ENCODE peak calls at places on chromosomes 4 and X, in five cellular contexts. One of them, this sample, is unnamed.

GRCh38 chr4:127643791-127644190 is 11.0 kb downstream of the INTU start:
- DNase-seq in Peyer's patch: no peak
- DNase-seq in BE2C: no peak
- DNase-seq in uterus: no peak
- DNase-seq in upper lobe of left lung: no peak
- DNase-seq in this sample: no peak

GRCh38 chr4:71333960-71334951 is 4.6 kb upstream of the SLC4A4 start:
- DNase-seq in Peyer's patch: no peak
- DNase-seq in upper lobe of left lung: no peak
- DNase-seq in uterus: no peak
- DNase-seq in BE2C: no peak
- DNase-seq in this sample: no peak

GRCh38 chr4:59553739-59554126 is 1646.4 kb upstream of the ADGRL3 start:
- DNase-seq in uterus: no peak
- DNase-seq in Peyer's patch: no peak
- DNase-seq in BE2C: no peak
- DNase-seq in upper lobe of left lung: no peak
- DNase-seq in this sample: no peak

GRCh38 chr4:119748853-119749252 is 120.2 kb upstream of the PDE5A start:
- DNase-seq in uterus: no peak
- DNase-seq in upper lobe of left lung: no peak
- DNase-seq in Peyer's patch: no peak
- DNase-seq in BE2C: no peak
- DNase-seq in this sample: no peak

GRCh38 chrX:105876658-105877057 is 54.3 kb downstream of the NRK start:
- DNase-seq in BE2C: no peak
- DNase-seq in uterus: no peak
- DNase-seq in upper lobe of left lung: no peak
- DNase-seq in Peyer's patch: no peak
- DNase-seq in this sample: no peak

GRCh38 chr4:126661194-126661593 is 971.6 kb upstream of the INTU start:
- DNase-seq in Peyer's patch: no peak
- DNase-seq in upper lobe of left lung: no peak
- DNase-seq in BE2C: no peak
- DNase-seq in uterus: no peak
- DNase-seq in this sample: no peak

GRCh38 chr4:37434469-37434868 is 189.9 kb downstream of the NWD2 start:
- DNase-seq in Peyer's patch: no peak
- DNase-seq in BE2C: no peak
- DNase-seq in upper lobe of left lung: no peak
- DNase-seq in uterus: no peak
- DNase-seq in this sample: no peak

GRCh38 chr4:38902695-38903094 is 35.1 kb downstream of the FAM114A1 start:
- DNase-seq in Peyer's patch: no peak
- DNase-seq in BE2C: no peak
- DNase-seq in uterus: no peak
- DNase-seq in upper lobe of left lung: no peak
- DNase-seq in this sample: no peak

GRCh38 chrX:38052096-38052495 is 45.7 kb downstream of the SYTL5 start:
- DNase-seq in upper lobe of left lung: no peak
- DNase-seq in BE2C: no peak
- DNase-seq in uterus: no peak
- DNase-seq in Peyer's patch: no peak
- DNase-seq in this sample: no peak

GRCh38 chr4:139763668-139764067 is 98.0 kb downstream of the MGST2 start:
- DNase-seq in Peyer's patch: no peak
- DNase-seq in upper lobe of left lung: peak; percentile 48
- DNase-seq in uterus: no peak
- DNase-seq in BE2C: no peak
- DNase-seq in this sample: no peak

GRCh38 chr4:128542047-128542446 is 254.4 kb upstream of the PGRMC2 start:
- DNase-seq in uterus: no peak
- DNase-seq in Peyer's patch: no peak
- DNase-seq in upper lobe of left lung: no peak
- DNase-seq in BE2C: no peak
- DNase-seq in this sample: no peak

GRCh38 chr4:2071912-2072867 is 13.1 kb downstream of the NAT8L start:
- DNase-seq in BE2C: no peak
- DNase-seq in upper lobe of left lung: no peak
- DNase-seq in Peyer's patch: no peak
- DNase-seq in uterus: no peak
- DNase-seq in this sample: peak; percentile 35

GRCh38 chr4:103076777-103077347 is 301 bp upstream of the SLC9B2 start:
- DNase-seq in Peyer's patch: peak; percentile 25
- DNase-seq in uterus: no peak
- DNase-seq in upper lobe of left lung: no peak
- DNase-seq in BE2C: no peak
- DNase-seq in this sample: no peak

GRCh38 chr4:170139764-170140163 is 50.0 kb upstream of the AADAT start:
- DNase-seq in Peyer's patch: no peak
- DNase-seq in uterus: no peak
- DNase-seq in BE2C: no peak
- DNase-seq in upper lobe of left lung: no peak
- DNase-seq in this sample: no peak

GRCh38 chr4:142984871-142985585 is 138.9 kb upstream of the INPP4B start:
- DNase-seq in Peyer's patch: no peak
- DNase-seq in upper lobe of left lung: no peak
- DNase-seq in uterus: no peak
- DNase-seq in BE2C: no peak
- DNase-seq in this sample: no peak

GRCh38 chrX:9466115-9466495 is 1.2 kb downstream of the TBL1X start:
- DNase-seq in Peyer's patch: peak; percentile 39
- DNase-seq in uterus: peak; percentile 38
- DNase-seq in BE2C: peak; percentile 58
- DNase-seq in upper lobe of left lung: peak; percentile 44
- DNase-seq in this sample: no peak

GRCh38 chr4:112109455-112110425 is 35.5 kb upstream of the FAM241A start:
- DNase-seq in uterus: no peak
- DNase-seq in upper lobe of left lung: no peak
- DNase-seq in Peyer's patch: no peak
- DNase-seq in BE2C: no peak
- DNase-seq in this sample: no peak

GRCh38 chr4:29722253-29722652 is 997.9 kb upstream of the PCDH7 start:
- DNase-seq in upper lobe of left lung: no peak
- DNase-seq in uterus: no peak
- DNase-seq in BE2C: no peak
- DNase-seq in Peyer's patch: no peak
- DNase-seq in this sample: no peak

GRCh38 chr4:54658321-54659093 is 750 bp downstream of the KIT start:
- DNase-seq in uterus: peak; percentile 18
- DNase-seq in BE2C: peak; percentile 55
- DNase-seq in upper lobe of left lung: peak; percentile 41
- DNase-seq in Peyer's patch: no peak
- DNase-seq in this sample: peak; percentile 13

GRCh38 chr4:114599231-114600065 is 841 bp downstream of the UGT8 start:
- DNase-seq in Peyer's patch: peak; percentile 55
- DNase-seq in upper lobe of left lung: no peak
- DNase-seq in BE2C: peak; percentile 6
- DNase-seq in uterus: no peak
- DNase-seq in this sample: no peak

GRCh38 chr4:8157944-8158709 is 486 bp downstream of the ABLIM2 start:
- DNase-seq in uterus: no peak
- DNase-seq in Peyer's patch: no peak
- DNase-seq in BE2C: no peak
- DNase-seq in upper lobe of left lung: no peak
- DNase-seq in this sample: no peak

GRCh38 chr4:33494150-33494549 is 2750.2 kb downstream of the ARAP2 start:
- DNase-seq in Peyer's patch: no peak
- DNase-seq in upper lobe of left lung: no peak
- DNase-seq in BE2C: no peak
- DNase-seq in uterus: no peak
- DNase-seq in this sample: no peak

GRCh38 chr4:69167300-69167699 is 47.2 kb downstream of the UGT2B11 start:
- DNase-seq in BE2C: no peak
- DNase-seq in Peyer's patch: no peak
- DNase-seq in uterus: no peak
- DNase-seq in upper lobe of left lung: no peak
- DNase-seq in this sample: no peak

DNA sequence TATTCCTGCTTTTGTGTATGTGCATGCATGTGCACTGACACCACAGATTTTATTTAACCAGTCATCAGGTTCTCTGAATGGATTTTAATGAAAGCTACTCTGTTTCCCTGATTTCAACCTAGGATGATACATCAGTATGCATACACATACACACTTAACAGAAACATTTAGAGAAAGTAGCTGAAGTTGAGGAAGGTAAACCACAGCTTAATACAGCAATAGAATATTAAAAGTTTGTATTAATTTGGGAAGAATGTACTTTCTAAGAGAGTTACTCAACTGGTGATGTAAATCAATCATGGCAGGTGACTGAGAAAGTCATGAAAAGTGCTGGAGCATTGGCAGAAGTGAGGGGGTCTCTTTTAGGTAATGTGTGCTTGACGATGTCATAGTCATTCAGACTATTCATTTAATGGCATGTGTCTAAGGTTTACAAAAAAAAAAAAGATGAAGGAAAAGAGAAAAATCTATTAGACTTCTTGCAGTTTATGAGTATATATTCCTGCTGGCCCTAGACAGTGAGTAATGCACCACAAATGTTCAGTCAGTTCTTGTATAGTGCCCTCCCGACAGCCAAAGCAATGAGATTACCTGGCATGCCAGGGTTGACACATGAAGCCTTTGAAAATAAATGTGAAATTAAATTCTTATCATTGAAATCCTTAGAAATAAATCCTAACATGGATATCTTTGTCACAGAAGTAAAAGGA is 187.6 kb downstream of the RAPGEF2 start:
- DNase-seq in uterus: no peak
- DNase-seq in BE2C: no peak
- DNase-seq in upper lobe of left lung: no peak
- DNase-seq in Peyer's patch: no peak
- DNase-seq in this sample: no peak
- H3K4me1 ChIP-seq in uterus: no peaks in the 10 kb centered on the region
- H3K4me1 ChIP-seq in BE2C: peaks cover 12% of the 10 kb centered on the region
- H3K4me1 ChIP-seq in upper lobe of left lung: no peaks in the 10 kb centered on the region
- H3K4me1 ChIP-seq in Peyer's patch: no peaks in the 10 kb centered on the region
- H3K4me1 ChIP-seq in this sample: no peaks in the 10 kb centered on the region

GRCh38 chrX:133390647-133391046 is 24.6 kb downstream of the GPC4 start:
- DNase-seq in BE2C: no peak
- DNase-seq in upper lobe of left lung: no peak
- DNase-seq in uterus: no peak
- DNase-seq in Peyer's patch: no peak
- DNase-seq in this sample: no peak

GRCh38 chrX:133399411-133399810 is 15.9 kb downstream of the GPC4 start:
- DNase-seq in uterus: no peak
- DNase-seq in Peyer's patch: no peak
- DNase-seq in upper lobe of left lung: no peak
- DNase-seq in BE2C: no peak
- DNase-seq in this sample: no peak

GRCh38 chrX:133389975-133390374 is 25.3 kb downstream of the GPC4 start:
- DNase-seq in BE2C: no peak
- DNase-seq in uterus: no peak
- DNase-seq in upper lobe of left lung: no peak
- DNase-seq in Peyer's patch: no peak
- DNase-seq in this sample: no peak

GRCh38 chrX:133391116-133391515 is 24.2 kb downstream of the GPC4 start:
- DNase-seq in upper lobe of left lung: no peak
- DNase-seq in BE2C: no peak
- DNase-seq in uterus: no peak
- DNase-seq in Peyer's patch: no peak
- DNase-seq in this sample: no peak

DNA sequence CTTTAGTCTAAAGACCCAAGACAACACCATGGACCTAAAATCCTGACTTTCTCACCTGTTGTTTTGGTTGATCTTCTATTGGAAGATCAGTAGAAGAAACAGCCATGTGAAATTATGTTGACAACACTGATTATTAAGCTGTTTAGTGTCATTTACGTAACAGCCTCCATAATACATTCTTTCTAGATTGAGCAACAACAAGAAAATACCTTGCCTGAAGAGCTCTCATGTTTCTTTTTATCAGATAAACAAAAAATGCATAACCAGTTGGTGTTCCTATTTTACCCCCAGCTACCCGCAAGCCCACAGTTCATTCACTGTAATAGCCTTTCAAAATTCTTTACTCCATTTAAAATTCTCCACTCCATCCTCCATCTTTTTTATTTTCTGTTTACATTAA is 20.5 kb downstream of the GPC4 start:
- DNase-seq in BE2C: no peak
- DNase-seq in uterus: no peak
- DNase-seq in upper lobe of left lung: no peak
- DNase-seq in Peyer's patch: no peak
- DNase-seq in this sample: no peak
- H3K27me3 ChIP-seq in BE2C: no peaks in the 10 kb centered on the region
- H3K27me3 ChIP-seq in uterus: no peaks in the 10 kb centered on the region
- H3K27me3 ChIP-seq in upper lobe of left lung: no peaks in the 10 kb centered on the region
- H3K27me3 ChIP-seq in Peyer's patch: no peaks in the 10 kb centered on the region
- H3K27me3 ChIP-seq in this sample: no peaks in the 10 kb centered on the region

GRCh38 chr4:101279377-101279871 is 67.9 kb downstream of the PPP3CA start:
- DNase-seq in Peyer's patch: no peak
- DNase-seq in uterus: peak; percentile 77
- DNase-seq in BE2C: peak; percentile 48
- DNase-seq in upper lobe of left lung: no peak
- DNase-seq in this sample: no peak
- H3K4me1 ChIP-seq in Peyer's patch: peaks cover 2% of the 10 kb centered on the region
- H3K4me1 ChIP-seq in uterus: no peaks in the 10 kb centered on the region
- H3K4me1 ChIP-seq in BE2C: peaks cover 11% of the 10 kb centered on the region
- H3K4me1 ChIP-seq in upper lobe of left lung: peaks cover 29% of the 10 kb centered on the region
- H3K4me1 ChIP-seq in this sample: peaks cover 10% of the 10 kb centered on the region

DNA sequence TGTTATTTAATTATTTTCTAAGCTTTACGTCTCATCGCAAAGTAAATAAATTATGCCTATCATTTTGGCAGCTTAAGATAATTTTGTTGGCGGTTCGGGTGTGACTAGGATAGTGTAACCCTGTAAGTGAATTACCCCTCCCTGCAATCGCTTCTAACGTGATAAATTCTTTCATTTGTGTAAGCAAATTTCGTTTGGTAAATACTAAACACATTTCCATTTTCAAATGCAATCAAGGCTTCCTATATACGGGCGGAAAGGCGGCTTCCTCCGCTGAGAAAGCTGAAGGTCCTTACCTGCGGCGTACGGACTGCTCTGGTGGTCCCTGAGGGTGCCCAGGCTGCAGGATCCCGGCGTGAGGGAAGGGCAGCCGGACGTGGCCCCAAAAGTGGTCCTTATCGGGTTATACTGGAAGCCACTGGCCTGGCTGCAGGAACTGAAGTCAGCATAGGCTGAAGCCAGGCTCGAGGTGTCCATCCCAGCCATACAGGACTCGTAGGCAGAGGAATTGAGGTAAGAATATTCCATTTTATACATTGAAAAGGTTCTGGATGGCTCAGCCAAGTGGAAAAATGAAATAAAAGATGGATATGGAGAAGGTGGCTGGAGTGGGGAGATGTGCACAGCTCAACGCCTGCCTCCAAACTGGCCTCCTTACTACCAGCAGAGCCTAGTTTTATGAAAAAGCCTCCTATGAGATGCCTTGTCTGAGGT is at the start of gene PHOX2B:
- DNase-seq in uterus: no peak
- DNase-seq in upper lobe of left lung: no peak
- DNase-seq in BE2C: peak; percentile 48
- DNase-seq in Peyer's patch: no peak
- DNase-seq in this sample: no peak
- H3K27me3 ChIP-seq in uterus: peaks cover 4% of the 10 kb centered on the region
- H3K27me3 ChIP-seq in upper lobe of left lung: peaks cover 61% of the 10 kb centered on the region
- H3K27me3 ChIP-seq in BE2C: no peaks in the 10 kb centered on the region
- H3K27me3 ChIP-seq in Peyer's patch: no peaks in the 10 kb centered on the region
- H3K27me3 ChIP-seq in this sample: peaks cover 23% of the 10 kb centered on the region

This sample was measured in CD8-positive, alpha-beta memory T cell.